ENCODE peak calls at places on chromosome 19, in four cellular contexts. One of them, this sample, is unnamed.
A peak's percentile ranks its signal among the peaks of the same experiment; 100 is the strongest.

GRCh38 chr19:8515317-8515716 is 1.4 kb upstream of the ZNF414 start:
- DNase-seq in GM12878: no peak
- DNase-seq in K562: no peak
- DNase-seq in HepG2: no peak
- DNase-seq in this sample: no peak

GRCh38 chr19:11138659-11139526 is 16.7 kb downstream of the SPC24 start:
- DNase-seq in HepG2: peak; percentile 54
- DNase-seq in K562: peak; percentile 25
- DNase-seq in GM12878: no peak
- DNase-seq in this sample: no peak

GRCh38 chr19:17576758-17577532 is 21.5 kb downstream of the COLGALT1 start:
- DNase-seq in GM12878: no peak
- DNase-seq in HepG2: no peak
- DNase-seq in K562: peak; percentile 97
- DNase-seq in this sample: peak; percentile 42

GRCh38 chr19:31054430-31054829 is 294.8 kb downstream of the TSHZ3 start:
- DNase-seq in HepG2: no peak
- DNase-seq in K562: no peak
- DNase-seq in GM12878: no peak
- DNase-seq in this sample: peak; percentile 59

GRCh38 chr19:20422616-20423205 is 142.9 kb downstream of the ZNF737 start:
- DNase-seq in GM12878: no peak
- DNase-seq in K562: no peak
- DNase-seq in HepG2: no peak
- DNase-seq in this sample: no peak

GRCh38 chr19:45050036-45050435 is 11.2 kb downstream of the CLASRP start:
- DNase-seq in HepG2: no peak
- DNase-seq in GM12878: no peak
- DNase-seq in K562: no peak
- DNase-seq in this sample: no peak

GRCh38 chr19:30856786-30857185 is 484.6 kb downstream of the ZNF536 start:
- DNase-seq in GM12878: no peak
- DNase-seq in K562: no peak
- DNase-seq in HepG2: no peak
- DNase-seq in this sample: no peak

GRCh38 chr19:6100284-6100915 is 9.9 kb downstream of the RFX2 start:
- DNase-seq in GM12878: no peak
- DNase-seq in HepG2: no peak
- DNase-seq in K562: peak; percentile 56
- DNase-seq in this sample: no peak

GRCh38 chr19:15330801-15331418 is 1.4 kb downstream of the BRD4 start:
- DNase-seq in GM12878: no peak
- DNase-seq in K562: peak; percentile 20
- DNase-seq in HepG2: no peak
- DNase-seq in this sample: no peak

GRCh38 chr19:9436358-9436757 is 985 bp upstream of the ZNF266 start:
- DNase-seq in HepG2: no peak
- DNase-seq in K562: no peak
- DNase-seq in GM12878: no peak
- DNase-seq in this sample: no peak

GRCh38 chr19:21835810-21836444 is at the start of gene ZNF43:
- DNase-seq in K562: peak; percentile 72
- DNase-seq in HepG2: peak; percentile 87
- DNase-seq in GM12878: peak; percentile 13
- DNase-seq in this sample: no peak

GRCh38 chr19:53196777-53197396 is 3.7 kb upstream of the ZNF665 start:
- DNase-seq in K562: peak; percentile 97
- DNase-seq in GM12878: peak; percentile 26
- DNase-seq in HepG2: peak; percentile 50
- DNase-seq in this sample: peak; percentile 18

DNA sequence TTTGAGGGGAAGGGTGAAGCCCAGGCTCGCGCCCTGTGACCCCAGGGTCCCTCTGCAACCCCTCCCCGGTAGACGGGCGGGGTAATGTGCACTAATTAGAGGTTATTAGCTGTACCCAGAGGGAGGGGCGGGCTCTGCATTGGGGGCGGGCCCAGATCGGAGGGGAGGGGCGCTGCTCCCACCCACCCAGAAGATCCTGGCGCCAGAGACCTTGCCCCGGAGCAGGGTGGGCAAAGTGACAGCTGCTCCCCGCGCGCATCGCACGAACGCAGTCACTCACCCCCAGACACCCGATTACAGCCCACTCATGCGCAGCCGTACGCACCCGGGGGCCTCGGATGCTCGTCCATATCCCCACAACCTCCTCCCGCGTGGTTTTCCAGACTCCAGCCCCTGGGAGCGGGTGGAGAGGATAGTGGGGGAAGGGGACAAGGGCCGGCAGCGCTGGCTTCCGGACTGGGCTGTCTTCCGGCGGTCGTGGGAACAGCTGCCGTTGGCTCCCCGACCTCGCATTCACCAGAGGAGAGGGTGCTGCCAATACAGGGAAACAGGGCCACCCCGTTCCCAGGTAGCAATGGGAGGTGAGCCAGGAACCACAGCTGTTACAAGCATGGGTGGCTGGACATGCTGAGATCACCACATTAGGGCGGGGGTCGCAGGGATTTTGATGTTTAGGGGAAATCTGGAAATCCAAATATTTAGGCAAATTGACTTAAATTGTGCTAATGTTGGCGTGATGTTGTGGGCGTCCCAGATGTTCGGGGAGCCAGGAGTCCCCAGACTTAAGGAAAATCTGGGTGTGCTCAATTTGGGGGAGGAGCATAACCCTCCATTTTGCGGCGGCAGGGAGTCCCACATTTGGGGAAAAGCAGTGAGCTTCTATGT is 2.9 kb upstream of the HOOK2 start:
- DNase-seq in GM12878: no peak
- DNase-seq in HepG2: no peak
- DNase-seq in K562: no peak
- DNase-seq in this sample: no peak
- TF ChIP-seq TARDBP in GM12878: no peak
- TF ChIP-seq TARDBP in HepG2: no peak
- TF ChIP-seq TARDBP in K562: no peak
- TF ChIP-seq TARDBP in this sample: no peak

GRCh38 chr19:4971424-4971793 is 2.5 kb downstream of the KDM4B start:
- DNase-seq in HepG2: peak; percentile 59
- DNase-seq in K562: peak; percentile 67
- DNase-seq in GM12878: no peak
- DNase-seq in this sample: no peak

GRCh38 chr19:4969292-4969771 is 419 bp downstream of the KDM4B start:
- DNase-seq in K562: no peak
- DNase-seq in GM12878: no peak
- DNase-seq in HepG2: no peak
- DNase-seq in this sample: no peak

GRCh38 chr19:4970558-4971423 is 1.9 kb downstream of the KDM4B start:
- DNase-seq in HepG2: peak; percentile 37
- DNase-seq in K562: peak; percentile 55
- DNase-seq in GM12878: no peak
- DNase-seq in this sample: no peak

GRCh38 chr19:4968462-4969291 is at the start of gene KDM4B:
- DNase-seq in HepG2: peak; percentile 97
- DNase-seq in GM12878: peak; percentile 96
- DNase-seq in K562: peak; percentile 99
- DNase-seq in this sample: peak; percentile 98

DNA sequence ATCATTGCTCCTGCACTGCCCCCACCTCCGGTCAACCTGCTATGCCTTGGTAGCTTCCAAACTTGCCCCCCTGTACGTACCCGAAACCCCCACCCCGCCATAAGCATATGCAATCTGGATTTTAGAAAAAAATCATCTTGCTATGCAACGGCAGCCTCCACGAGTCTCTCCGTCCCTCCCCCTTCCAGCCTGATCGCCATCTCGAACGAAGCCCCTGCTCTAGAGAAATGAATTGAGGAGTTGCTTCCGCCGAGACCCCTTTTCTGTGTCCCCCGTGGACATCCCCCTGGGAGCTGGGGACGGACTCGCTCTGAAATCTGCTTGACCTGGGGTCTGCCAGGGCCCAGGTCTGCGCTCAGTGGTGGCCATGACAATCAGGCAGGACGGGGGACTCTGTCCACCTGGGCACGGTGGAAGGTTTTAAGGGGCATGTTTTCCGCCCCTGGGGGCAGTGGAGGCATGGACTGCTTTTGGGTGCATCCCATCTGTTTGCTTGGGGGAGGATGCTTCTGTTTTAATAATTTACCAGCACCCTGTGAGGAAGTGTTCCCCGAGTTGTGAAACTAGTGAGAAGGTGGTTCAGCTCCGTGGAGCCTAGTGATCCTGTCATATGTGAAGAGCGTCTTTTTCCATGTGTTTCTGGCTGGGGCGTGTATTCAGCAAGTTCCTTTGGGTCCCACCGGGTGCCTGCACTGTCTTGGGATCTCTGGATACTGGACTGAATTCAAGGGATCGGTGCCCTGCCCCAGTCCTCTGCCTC is 1.0 kb downstream of the KDM4B start:
- DNase-seq in GM12878: peak; percentile 27
- DNase-seq in HepG2: no peak
- DNase-seq in K562: no peak
- DNase-seq in this sample: no peak
- TF ChIP-seq TARDBP in GM12878: no peak
- TF ChIP-seq TARDBP in HepG2: no peak
- TF ChIP-seq TARDBP in K562: no peak
- TF ChIP-seq TARDBP in this sample: no peak

DNA sequence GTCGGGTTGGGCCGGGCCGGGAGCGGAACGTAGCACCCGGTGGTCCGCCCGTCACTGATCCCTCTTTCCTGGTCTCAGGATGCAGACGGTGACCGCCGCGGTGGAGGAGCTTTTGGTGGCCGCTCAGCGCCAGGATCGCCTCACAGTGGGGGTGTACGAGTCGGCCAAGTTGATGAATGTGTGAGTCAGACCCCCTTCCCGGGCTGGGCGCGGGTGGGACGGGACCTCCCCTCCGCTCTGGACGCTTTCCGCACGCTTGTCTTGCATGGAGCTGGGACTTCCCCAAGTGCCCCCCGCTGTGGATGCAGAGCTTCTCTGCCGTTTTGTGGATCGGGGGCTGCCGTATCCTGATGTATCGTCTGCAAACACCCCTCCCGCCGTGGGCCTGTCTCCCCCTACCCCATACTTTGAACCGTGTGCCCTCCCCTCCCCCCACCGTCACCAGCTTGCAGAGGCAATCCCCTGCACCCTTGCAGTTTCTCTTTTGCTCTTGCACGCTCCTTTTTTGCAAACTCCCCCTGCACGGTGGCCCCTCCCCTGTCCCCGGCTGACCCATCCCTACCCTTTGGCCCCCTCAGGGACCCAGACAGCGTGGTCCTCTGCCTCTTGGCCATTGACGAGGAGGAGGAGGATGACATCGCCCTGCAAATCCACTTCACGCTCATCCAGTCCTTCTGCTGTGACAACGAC is 669 bp downstream of the GADD45B start:
- DNase-seq in HepG2: no peak
- DNase-seq in GM12878: no peak
- DNase-seq in K562: peak; percentile 72
- DNase-seq in this sample: peak; percentile 38
- TF ChIP-seq TARDBP in HepG2: no peak
- TF ChIP-seq TARDBP in GM12878: no peak
- TF ChIP-seq TARDBP in K562: no peak
- TF ChIP-seq TARDBP in this sample: no peak

GRCh38 chr19:42272535-42272897 is 3.5 kb downstream of the CIC start:
- DNase-seq in GM12878: no peak
- DNase-seq in HepG2: no peak
- DNase-seq in K562: no peak
- DNase-seq in this sample: no peak
- TF ChIP-seq TARDBP in GM12878: no peak
- TF ChIP-seq TARDBP in HepG2: no peak
- TF ChIP-seq TARDBP in K562: no peak
- TF ChIP-seq TARDBP in this sample: no peak

DNA sequence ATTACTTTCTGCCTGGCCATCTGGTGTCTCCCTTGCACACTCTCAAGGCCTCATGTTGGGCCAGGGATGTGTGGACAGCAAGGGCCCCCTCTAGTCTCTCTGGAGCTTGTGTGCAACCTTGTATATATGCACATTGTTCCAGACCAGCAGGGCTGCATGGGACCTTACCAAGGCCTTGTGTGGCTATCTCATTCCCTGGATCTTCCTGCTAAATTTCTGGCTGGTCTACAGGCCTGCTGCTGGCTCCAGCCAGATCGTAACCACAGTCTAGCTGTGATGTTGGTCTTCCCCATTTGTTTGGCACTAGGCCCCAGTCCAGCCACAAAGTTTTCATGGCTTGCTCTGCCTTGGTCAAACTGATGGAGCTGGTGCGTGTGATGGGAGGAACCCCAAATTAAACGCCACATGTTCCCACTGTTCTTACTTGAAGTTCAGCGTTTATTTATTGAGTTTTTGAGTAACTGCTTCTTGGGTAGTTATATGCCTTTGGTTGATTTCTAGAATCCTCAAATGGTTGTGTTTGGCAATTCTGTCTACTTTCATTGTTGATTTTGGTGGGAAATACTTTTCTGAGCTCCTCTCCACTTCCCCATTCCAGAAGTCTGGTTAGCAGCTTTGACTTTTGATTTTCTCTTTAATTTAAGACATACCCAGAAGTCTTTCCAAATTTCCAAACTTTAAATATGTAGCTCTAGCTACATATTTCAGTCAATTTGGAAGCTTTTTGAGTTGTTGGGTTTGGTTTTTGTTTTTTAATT is 56.4 kb downstream of the SIPA1L3 start:
- DNase-seq in GM12878: no peak
- DNase-seq in K562: no peak
- DNase-seq in HepG2: peak; percentile 28
- DNase-seq in this sample: no peak
- TF ChIP-seq TARDBP in GM12878: no peak
- TF ChIP-seq TARDBP in K562: no peak
- TF ChIP-seq TARDBP in HepG2: no peak
- TF ChIP-seq TARDBP in this sample: no peak

DNA sequence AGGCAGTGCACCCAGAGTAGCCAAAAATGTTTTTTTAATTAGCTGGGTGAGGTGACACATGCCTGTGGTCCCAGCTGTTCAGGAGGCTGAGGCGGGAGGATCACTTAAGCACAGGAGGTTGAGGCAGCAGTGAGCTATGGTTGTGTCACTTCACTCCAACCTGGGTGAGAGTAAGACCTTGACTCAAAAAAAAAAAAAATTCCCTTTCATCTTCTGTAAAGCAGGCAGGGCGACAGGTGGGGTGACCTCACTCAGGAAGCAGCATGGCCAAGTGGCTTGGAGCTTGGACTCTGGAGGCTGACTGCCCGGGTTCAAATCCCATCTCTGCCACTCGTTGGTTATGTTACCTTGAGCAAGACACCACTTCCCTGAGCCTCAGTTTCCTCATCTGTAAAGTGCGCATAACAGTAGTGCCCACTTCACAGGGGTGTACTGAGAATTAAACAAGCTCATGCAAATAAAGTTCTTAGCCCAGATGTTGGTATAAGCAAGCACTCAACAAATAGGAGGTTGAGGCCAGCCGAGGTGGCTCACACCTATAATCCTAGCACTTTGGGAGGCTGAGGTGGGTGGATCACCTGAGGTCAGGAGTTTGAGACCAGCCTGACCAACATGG is 48.3 kb downstream of the MAP4K1 start:
- DNase-seq in HepG2: peak; percentile 44
- DNase-seq in K562: no peak
- DNase-seq in GM12878: no peak
- DNase-seq in this sample: no peak
- TF ChIP-seq TARDBP in HepG2: no peak
- TF ChIP-seq TARDBP in K562: no peak
- TF ChIP-seq TARDBP in GM12878: no peak
- TF ChIP-seq TARDBP in this sample: no peak

This sample was measured in HEK293T.